ENCODE peak calls at places on chromosome 21, in six cellular contexts. One of them, this sample, is unnamed.

GRCh38 chr21:22062472-22063139 is 1064.4 kb downstream of the NCAM2 start:
- DNase-seq in esophagus squamous epithelium: no peak
- DNase-seq in neural progenitor cell: peak; percentile 13
- DNase-seq in astrocyte of the spinal cord: no peak
- DNase-seq in breast epithelium: no peak
- DNase-seq in kidney epithelial cell: no peak
- DNase-seq in this sample: no peak

GRCh38 chr21:38918629-38919346 is 113.1 kb downstream of the ETS2 start:
- DNase-seq in esophagus squamous epithelium: no peak
- DNase-seq in neural progenitor cell: no peak
- DNase-seq in astrocyte of the spinal cord: no peak
- DNase-seq in breast epithelium: no peak
- DNase-seq in kidney epithelial cell: no peak
- DNase-seq in this sample: no peak

GRCh38 chr21:30710499-30710898 is 8.1 kb downstream of the KRTAP21-3 start:
- DNase-seq in esophagus squamous epithelium: no peak
- DNase-seq in neural progenitor cell: no peak
- DNase-seq in astrocyte of the spinal cord: no peak
- DNase-seq in breast epithelium: no peak
- DNase-seq in kidney epithelial cell: no peak
- DNase-seq in this sample: no peak

GRCh38 chr21:16125274-16125673 is 395.5 kb downstream of the USP25 start:
- DNase-seq in esophagus squamous epithelium: no peak
- DNase-seq in neural progenitor cell: no peak
- DNase-seq in astrocyte of the spinal cord: peak; percentile 39
- DNase-seq in breast epithelium: no peak
- DNase-seq in kidney epithelial cell: no peak
- DNase-seq in this sample: no peak

GRCh38 chr21:39575778-39576177 is 37.0 kb upstream of the B3GALT5 start:
- DNase-seq in esophagus squamous epithelium: no peak
- DNase-seq in neural progenitor cell: no peak
- DNase-seq in astrocyte of the spinal cord: peak; percentile 8
- DNase-seq in breast epithelium: no peak
- DNase-seq in kidney epithelial cell: peak; percentile 23
- DNase-seq in this sample: no peak

GRCh38 chr21:38773108-38774061 is 32.3 kb upstream of the ETS2 start:
- DNase-seq in esophagus squamous epithelium: no peak
- DNase-seq in neural progenitor cell: no peak
- DNase-seq in astrocyte of the spinal cord: peak; percentile 95
- DNase-seq in breast epithelium: no peak
- DNase-seq in kidney epithelial cell: peak; percentile 80
- DNase-seq in this sample: no peak

GRCh38 chr21:18951291-18952038 is 547.9 kb upstream of the TMPRSS15 start:
- DNase-seq in esophagus squamous epithelium: no peak
- DNase-seq in neural progenitor cell: peak; percentile 84
- DNase-seq in astrocyte of the spinal cord: peak; percentile 12
- DNase-seq in breast epithelium: no peak
- DNase-seq in kidney epithelial cell: peak; percentile 5
- DNase-seq in this sample: no peak

GRCh38 chr21:15494481-15494880 is 235.3 kb upstream of the USP25 start:
- DNase-seq in esophagus squamous epithelium: no peak
- DNase-seq in neural progenitor cell: no peak
- DNase-seq in astrocyte of the spinal cord: no peak
- DNase-seq in breast epithelium: no peak
- DNase-seq in kidney epithelial cell: no peak
- DNase-seq in this sample: no peak

GRCh38 chr21:22880573-22880972 is 1882.4 kb downstream of the NCAM2 start:
- DNase-seq in esophagus squamous epithelium: no peak
- DNase-seq in neural progenitor cell: no peak
- DNase-seq in astrocyte of the spinal cord: no peak
- DNase-seq in breast epithelium: no peak
- DNase-seq in kidney epithelial cell: no peak
- DNase-seq in this sample: no peak

GRCh38 chr21:46456750-46457149 is 1.9 kb upstream of the DIP2A start:
- DNase-seq in esophagus squamous epithelium: no peak
- DNase-seq in neural progenitor cell: no peak
- DNase-seq in astrocyte of the spinal cord: no peak
- DNase-seq in breast epithelium: no peak
- DNase-seq in kidney epithelial cell: no peak
- DNase-seq in this sample: no peak

GRCh38 chr21:43913928-43914327 is 48.9 kb downstream of the AGPAT3 start:
- DNase-seq in esophagus squamous epithelium: no peak
- DNase-seq in neural progenitor cell: no peak
- DNase-seq in astrocyte of the spinal cord: peak; percentile 86
- DNase-seq in breast epithelium: no peak
- DNase-seq in kidney epithelial cell: no peak
- DNase-seq in this sample: no peak

GRCh38 chr21:40595806-40596205 is 251.2 kb downstream of the DSCAM start:
- DNase-seq in esophagus squamous epithelium: no peak
- DNase-seq in neural progenitor cell: no peak
- DNase-seq in astrocyte of the spinal cord: no peak
- DNase-seq in breast epithelium: no peak
- DNase-seq in kidney epithelial cell: no peak
- DNase-seq in this sample: no peak

GRCh38 chr21:19510057-19510456 is 1106.5 kb upstream of the TMPRSS15 start:
- DNase-seq in esophagus squamous epithelium: no peak
- DNase-seq in neural progenitor cell: no peak
- DNase-seq in astrocyte of the spinal cord: no peak
- DNase-seq in breast epithelium: no peak
- DNase-seq in kidney epithelial cell: no peak
- DNase-seq in this sample: no peak

GRCh38 chr21:23960769-23961168 is 1646.5 kb downstream of the MRPL39 start:
- DNase-seq in esophagus squamous epithelium: no peak
- DNase-seq in neural progenitor cell: no peak
- DNase-seq in astrocyte of the spinal cord: peak; percentile 44
- DNase-seq in breast epithelium: no peak
- DNase-seq in kidney epithelial cell: no peak
- DNase-seq in this sample: no peak

GRCh38 chr21:29786509-29786908 is 153.3 kb downstream of the GRIK1 start:
- DNase-seq in esophagus squamous epithelium: no peak
- DNase-seq in neural progenitor cell: no peak
- DNase-seq in astrocyte of the spinal cord: no peak
- DNase-seq in breast epithelium: no peak
- DNase-seq in kidney epithelial cell: no peak
- DNase-seq in this sample: no peak

GRCh38 chr21:45524756-45525152 is 17.5 kb downstream of the SLC19A1 start:
- DNase-seq in esophagus squamous epithelium: no peak
- DNase-seq in neural progenitor cell: no peak
- DNase-seq in astrocyte of the spinal cord: no peak
- DNase-seq in breast epithelium: peak; percentile 41
- DNase-seq in kidney epithelial cell: no peak
- DNase-seq in this sample: no peak

DNA sequence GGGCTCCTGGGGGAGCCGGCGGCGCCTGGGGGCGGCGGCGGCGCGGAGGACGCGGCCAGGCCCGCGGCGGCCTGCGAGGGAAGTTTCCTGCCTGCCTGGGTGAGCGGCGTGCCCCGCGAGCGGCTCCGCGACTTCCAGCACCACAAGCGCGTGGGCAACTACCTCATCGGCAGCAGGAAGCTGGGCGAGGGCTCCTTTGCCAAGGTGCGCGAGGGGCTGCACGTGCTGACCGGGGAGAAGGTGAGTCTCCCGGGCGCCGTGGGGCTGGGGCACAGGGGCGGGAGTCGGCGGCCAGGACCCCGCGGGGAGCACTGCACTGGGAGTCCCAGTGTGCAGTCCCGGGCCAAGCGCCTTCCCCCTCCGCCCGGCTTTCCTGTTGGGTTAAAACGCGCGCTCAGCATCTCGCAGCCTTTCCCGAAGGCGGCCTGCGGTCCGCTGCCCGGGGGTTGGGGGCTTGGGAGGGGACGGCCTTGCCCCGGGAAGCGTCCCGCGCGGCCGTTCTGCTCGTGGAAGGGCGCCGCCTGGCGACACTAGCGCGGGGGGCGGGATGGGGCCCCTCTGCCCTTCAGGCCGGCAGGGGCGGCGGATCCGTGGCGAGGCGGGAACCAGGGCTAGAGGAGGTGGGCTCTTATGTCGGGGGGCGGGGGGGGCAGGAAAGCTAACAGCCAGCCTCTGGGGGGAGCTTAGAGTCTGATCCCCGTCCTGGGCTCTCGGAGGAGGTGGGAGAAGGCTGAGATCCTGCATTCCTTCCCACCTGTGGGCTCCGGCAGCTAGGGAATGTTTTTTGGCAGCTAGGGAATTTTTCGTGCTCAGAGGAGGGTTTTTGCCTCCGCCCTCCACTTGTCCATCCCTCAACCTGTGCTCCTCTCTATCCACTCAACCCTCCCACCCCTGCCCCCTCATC is 1.1 kb downstream of the HUNK start:
- DNase-seq in esophagus squamous epithelium: no peak
- DNase-seq in neural progenitor cell: peak; percentile 82
- DNase-seq in astrocyte of the spinal cord: no peak
- DNase-seq in breast epithelium: no peak
- DNase-seq in kidney epithelial cell: no peak
- DNase-seq in this sample: peak; percentile 48
- TF ChIP-seq CTCF in esophagus squamous epithelium: peak; percentile 38
- TF ChIP-seq CTCF in neural progenitor cell: peak; percentile 79
- TF ChIP-seq CTCF in astrocyte of the spinal cord: peak; percentile 36
- TF ChIP-seq CTCF in breast epithelium: no peak
- TF ChIP-seq CTCF in kidney epithelial cell: peak; percentile 42
- TF ChIP-seq CTCF in this sample: peak; percentile 66

GRCh38 chr21:17513214-17514123 is 626 bp downstream of the CXADR start:
- DNase-seq in esophagus squamous epithelium: no peak
- DNase-seq in neural progenitor cell: peak; percentile 71
- DNase-seq in astrocyte of the spinal cord: peak; percentile 55
- DNase-seq in breast epithelium: no peak
- DNase-seq in kidney epithelial cell: no peak
- DNase-seq in this sample: peak; percentile 31

GRCh38 chr21:17506936-17507335 is 5.9 kb upstream of the CXADR start:
- DNase-seq in esophagus squamous epithelium: no peak
- DNase-seq in neural progenitor cell: no peak
- DNase-seq in astrocyte of the spinal cord: no peak
- DNase-seq in breast epithelium: no peak
- DNase-seq in kidney epithelial cell: no peak
- DNase-seq in this sample: no peak

GRCh38 chr21:17514124-17514481 is 1.3 kb downstream of the CXADR start:
- DNase-seq in esophagus squamous epithelium: no peak
- DNase-seq in neural progenitor cell: peak; percentile 70
- DNase-seq in astrocyte of the spinal cord: peak; percentile 22
- DNase-seq in breast epithelium: no peak
- DNase-seq in kidney epithelial cell: no peak
- DNase-seq in this sample: no peak

GRCh38 chr21:17512245-17513213 is at the start of gene CXADR:
- DNase-seq in esophagus squamous epithelium: no peak
- DNase-seq in neural progenitor cell: peak; percentile 98
- DNase-seq in astrocyte of the spinal cord: peak; percentile 64
- DNase-seq in breast epithelium: peak; percentile 76
- DNase-seq in kidney epithelial cell: no peak
- DNase-seq in this sample: peak; percentile 79
- TF ChIP-seq CTCF in esophagus squamous epithelium: peak; percentile 53
- TF ChIP-seq CTCF in neural progenitor cell: peak; percentile 72
- TF ChIP-seq CTCF in astrocyte of the spinal cord: peak; percentile 58
- TF ChIP-seq CTCF in breast epithelium: peak; percentile 22
- TF ChIP-seq CTCF in kidney epithelial cell: peak; percentile 84
- TF ChIP-seq CTCF in this sample: peak; percentile 28

GRCh38 chr21:35436899-35437298 is 387.8 kb upstream of the RUNX1 start:
- DNase-seq in esophagus squamous epithelium: no peak
- DNase-seq in neural progenitor cell: no peak
- DNase-seq in astrocyte of the spinal cord: no peak
- DNase-seq in breast epithelium: no peak
- DNase-seq in kidney epithelial cell: no peak
- DNase-seq in this sample: no peak
- TF ChIP-seq CTCF in esophagus squamous epithelium: no peak
- TF ChIP-seq CTCF in neural progenitor cell: no peak
- TF ChIP-seq CTCF in astrocyte of the spinal cord: peak; percentile 5
- TF ChIP-seq CTCF in breast epithelium: no peak
- TF ChIP-seq CTCF in kidney epithelial cell: no peak
- TF ChIP-seq CTCF in this sample: no peak

GRCh38 chr21:42319851-42320602 is 4.8 kb upstream of the TFF3 start:
- DNase-seq in esophagus squamous epithelium: no peak
- DNase-seq in neural progenitor cell: no peak
- DNase-seq in astrocyte of the spinal cord: no peak
- DNase-seq in breast epithelium: no peak
- DNase-seq in kidney epithelial cell: no peak
- DNase-seq in this sample: no peak
- TF ChIP-seq CTCF in esophagus squamous epithelium: no peak
- TF ChIP-seq CTCF in neural progenitor cell: no peak
- TF ChIP-seq CTCF in astrocyte of the spinal cord: no peak
- TF ChIP-seq CTCF in breast epithelium: no peak
- TF ChIP-seq CTCF in kidney epithelial cell: no peak
- TF ChIP-seq CTCF in this sample: no peak

GRCh38 chr21:26719750-26720149 is 125.5 kb downstream of the ADAMTS1 start:
- DNase-seq in esophagus squamous epithelium: no peak
- DNase-seq in neural progenitor cell: no peak
- DNase-seq in astrocyte of the spinal cord: peak; percentile 27
- DNase-seq in breast epithelium: no peak
- DNase-seq in kidney epithelial cell: no peak
- DNase-seq in this sample: no peak

GRCh38 chr21:26715116-26715515 is 130.1 kb downstream of the ADAMTS1 start:
- DNase-seq in esophagus squamous epithelium: no peak
- DNase-seq in neural progenitor cell: no peak
- DNase-seq in astrocyte of the spinal cord: no peak
- DNase-seq in breast epithelium: no peak
- DNase-seq in kidney epithelial cell: no peak
- DNase-seq in this sample: no peak

GRCh38 chr21:26715878-26716506 is 129.2 kb downstream of the ADAMTS1 start:
- DNase-seq in esophagus squamous epithelium: no peak
- DNase-seq in neural progenitor cell: peak; percentile 74
- DNase-seq in astrocyte of the spinal cord: peak; percentile 31
- DNase-seq in breast epithelium: no peak
- DNase-seq in kidney epithelial cell: peak; percentile 10
- DNase-seq in this sample: peak; percentile 20

DNA sequence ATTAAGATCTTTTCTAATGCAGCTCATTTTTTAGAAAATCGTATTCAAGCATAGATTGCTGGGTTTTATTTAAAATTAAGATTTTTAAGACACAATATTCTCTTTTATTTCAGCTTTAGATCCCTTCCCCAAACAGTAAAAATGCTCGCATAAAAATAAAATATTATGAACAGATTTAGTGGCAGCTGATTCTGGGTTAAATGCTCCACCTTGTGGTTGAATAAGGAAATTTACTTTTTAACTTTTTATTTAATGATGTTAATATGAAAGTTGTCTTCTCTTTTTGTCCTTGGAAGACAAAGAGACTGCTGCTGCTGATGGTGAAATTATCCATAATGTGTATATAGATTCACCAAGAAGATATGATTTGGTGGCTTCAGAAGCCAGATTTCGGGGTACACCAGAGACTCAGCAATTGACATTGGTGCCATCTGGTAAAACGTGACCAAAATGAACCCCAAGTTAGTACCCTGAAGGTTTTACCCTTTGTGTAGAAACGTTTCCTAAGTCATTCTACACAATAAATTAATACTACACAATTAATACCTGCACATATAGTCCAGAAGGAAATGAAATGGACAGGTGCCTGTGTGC is 128.0 kb downstream of the ADAMTS1 start:
- DNase-seq in esophagus squamous epithelium: no peak
- DNase-seq in neural progenitor cell: no peak
- DNase-seq in astrocyte of the spinal cord: peak; percentile 44
- DNase-seq in breast epithelium: no peak
- DNase-seq in kidney epithelial cell: no peak
- DNase-seq in this sample: peak; percentile 13
- TF ChIP-seq CTCF in esophagus squamous epithelium: peak; percentile 75
- TF ChIP-seq CTCF in neural progenitor cell: peak; percentile 74
- TF ChIP-seq CTCF in astrocyte of the spinal cord: peak; percentile 31
- TF ChIP-seq CTCF in breast epithelium: peak; percentile 51
- TF ChIP-seq CTCF in kidney epithelial cell: peak; percentile 24
- TF ChIP-seq CTCF in this sample: peak; percentile 38